ENCODE peak calls at places on chromosomes 2 and 18, in nine cellular contexts. One of them, this sample, is unnamed.

GRCh38 chr18:2316686-2317308 is 254.5 kb downstream of the METTL4 start:
- DNase-seq in C1 segment of cervical spinal cord: no peak
- DNase-seq in NCI-H510A: no peak
- DNase-seq in effector memory CD8-positive, alpha-beta T cell: no peak
- DNase-seq in stimulated activated CD8-positive, alpha-beta memory T cell treated with anti-CD3 and anti-CD28 coated beads, Interleukin-12 subunit alpha, Interleukin-12 subunit beta, amount 100 ng/mL, for 4 hours: no peak
- DNase-seq in body of pancreas: peak; percentile 52
- DNase-seq in frontal cortex: no peak
- DNase-seq in A172: no peak
- DNase-seq in posterior cingulate gyrus: no peak
- DNase-seq in this sample: no peak

GRCh38 chr2:23503097-23503496 is 118.1 kb downstream of the KLHL29 start:
- DNase-seq in body of pancreas: no peak
- DNase-seq in NCI-H510A: no peak
- DNase-seq in posterior cingulate gyrus: no peak
- DNase-seq in A172: no peak
- DNase-seq in frontal cortex: no peak
- DNase-seq in effector memory CD8-positive, alpha-beta T cell: no peak
- DNase-seq in stimulated activated CD8-positive, alpha-beta memory T cell treated with anti-CD3 and anti-CD28 coated beads, Interleukin-12 subunit alpha, Interleukin-12 subunit beta, amount 100 ng/mL, for 4 hours: no peak
- DNase-seq in C1 segment of cervical spinal cord: no peak
- DNase-seq in this sample: no peak

GRCh38 chr2:240306185-240306584 is 129.3 kb upstream of the GPC1 start:
- DNase-seq in body of pancreas: no peak
- DNase-seq in posterior cingulate gyrus: no peak
- DNase-seq in NCI-H510A: no peak
- DNase-seq in effector memory CD8-positive, alpha-beta T cell: no peak
- DNase-seq in A172: no peak
- DNase-seq in frontal cortex: no peak
- DNase-seq in C1 segment of cervical spinal cord: no peak
- DNase-seq in stimulated activated CD8-positive, alpha-beta memory T cell treated with anti-CD3 and anti-CD28 coated beads, Interleukin-12 subunit alpha, Interleukin-12 subunit beta, amount 100 ng/mL, for 4 hours: no peak
- DNase-seq in this sample: no peak

GRCh38 chr2:179268277-179268935 is 3.8 kb upstream of the SESTD1 start:
- DNase-seq in frontal cortex: no peak
- DNase-seq in C1 segment of cervical spinal cord: no peak
- DNase-seq in body of pancreas: no peak
- DNase-seq in NCI-H510A: no peak
- DNase-seq in stimulated activated CD8-positive, alpha-beta memory T cell treated with anti-CD3 and anti-CD28 coated beads, Interleukin-12 subunit alpha, Interleukin-12 subunit beta, amount 100 ng/mL, for 4 hours: no peak
- DNase-seq in A172: peak; percentile 18
- DNase-seq in effector memory CD8-positive, alpha-beta T cell: no peak
- DNase-seq in posterior cingulate gyrus: no peak
- DNase-seq in this sample: peak; percentile 52

GRCh38 chr2:100577777-100578176 is 15.0 kb downstream of the PDCL3 start:
- DNase-seq in stimulated activated CD8-positive, alpha-beta memory T cell treated with anti-CD3 and anti-CD28 coated beads, Interleukin-12 subunit alpha, Interleukin-12 subunit beta, amount 100 ng/mL, for 4 hours: no peak
- DNase-seq in posterior cingulate gyrus: no peak
- DNase-seq in body of pancreas: no peak
- DNase-seq in A172: peak; percentile 38
- DNase-seq in NCI-H510A: no peak
- DNase-seq in effector memory CD8-positive, alpha-beta T cell: no peak
- DNase-seq in frontal cortex: no peak
- DNase-seq in C1 segment of cervical spinal cord: no peak
- DNase-seq in this sample: no peak

GRCh38 chr2:150370600-150370999 is 116.9 kb downstream of the RND3 start:
- DNase-seq in posterior cingulate gyrus: no peak
- DNase-seq in effector memory CD8-positive, alpha-beta T cell: no peak
- DNase-seq in frontal cortex: no peak
- DNase-seq in NCI-H510A: no peak
- DNase-seq in body of pancreas: no peak
- DNase-seq in stimulated activated CD8-positive, alpha-beta memory T cell treated with anti-CD3 and anti-CD28 coated beads, Interleukin-12 subunit alpha, Interleukin-12 subunit beta, amount 100 ng/mL, for 4 hours: no peak
- DNase-seq in A172: no peak
- DNase-seq in C1 segment of cervical spinal cord: no peak
- DNase-seq in this sample: no peak

GRCh38 chr2:236824836-236825235 is 255.2 kb downstream of the ACKR3 start:
- DNase-seq in posterior cingulate gyrus: no peak
- DNase-seq in C1 segment of cervical spinal cord: no peak
- DNase-seq in NCI-H510A: peak; percentile 94
- DNase-seq in stimulated activated CD8-positive, alpha-beta memory T cell treated with anti-CD3 and anti-CD28 coated beads, Interleukin-12 subunit alpha, Interleukin-12 subunit beta, amount 100 ng/mL, for 4 hours: no peak
- DNase-seq in A172: no peak
- DNase-seq in effector memory CD8-positive, alpha-beta T cell: no peak
- DNase-seq in body of pancreas: peak; percentile 89
- DNase-seq in frontal cortex: no peak
- DNase-seq in this sample: no peak

GRCh38 chr2:232431705-232432590 is 24.0 kb upstream of the ALPI start:
- DNase-seq in frontal cortex: no peak
- DNase-seq in A172: no peak
- DNase-seq in body of pancreas: no peak
- DNase-seq in C1 segment of cervical spinal cord: no peak
- DNase-seq in NCI-H510A: no peak
- DNase-seq in effector memory CD8-positive, alpha-beta T cell: no peak
- DNase-seq in stimulated activated CD8-positive, alpha-beta memory T cell treated with anti-CD3 and anti-CD28 coated beads, Interleukin-12 subunit alpha, Interleukin-12 subunit beta, amount 100 ng/mL, for 4 hours: no peak
- DNase-seq in posterior cingulate gyrus: no peak
- DNase-seq in this sample: no peak

GRCh38 chr18:55124078-55124477 is 164.8 kb upstream of the CCDC68 start:
- DNase-seq in effector memory CD8-positive, alpha-beta T cell: no peak
- DNase-seq in body of pancreas: no peak
- DNase-seq in frontal cortex: no peak
- DNase-seq in posterior cingulate gyrus: no peak
- DNase-seq in stimulated activated CD8-positive, alpha-beta memory T cell treated with anti-CD3 and anti-CD28 coated beads, Interleukin-12 subunit alpha, Interleukin-12 subunit beta, amount 100 ng/mL, for 4 hours: no peak
- DNase-seq in C1 segment of cervical spinal cord: no peak
- DNase-seq in A172: peak; percentile 41
- DNase-seq in NCI-H510A: no peak
- DNase-seq in this sample: peak; percentile 8

GRCh38 chr18:21538230-21538629 is 62.3 kb downstream of the ESCO1 start:
- DNase-seq in frontal cortex: no peak
- DNase-seq in NCI-H510A: no peak
- DNase-seq in stimulated activated CD8-positive, alpha-beta memory T cell treated with anti-CD3 and anti-CD28 coated beads, Interleukin-12 subunit alpha, Interleukin-12 subunit beta, amount 100 ng/mL, for 4 hours: no peak
- DNase-seq in effector memory CD8-positive, alpha-beta T cell: no peak
- DNase-seq in C1 segment of cervical spinal cord: no peak
- DNase-seq in body of pancreas: no peak
- DNase-seq in posterior cingulate gyrus: no peak
- DNase-seq in A172: no peak
- DNase-seq in this sample: no peak

This sample was measured in H4.